ENCODE peak calls at places on chromosomes 1 and 21, in four cellular contexts. One of them, this sample, is unnamed.

GRCh38 chr1:240515505-240515904 is 96.5 kb downstream of the GREM2 start:
- DNase-seq in HS-27A: no peak
- DNase-seq in ELR: peak; percentile 33
- DNase-seq in activated T-cell treated with anti-CD3 and anti-CD28 coated beads, Interleukin-2, amount 50 U/mL, for 72 hours: no peak
- DNase-seq in this sample: peak; percentile 18

GRCh38 chr1:3234956-3235355 is 166.0 kb downstream of the PRDM16 start:
- DNase-seq in activated T-cell treated with anti-CD3 and anti-CD28 coated beads, Interleukin-2, amount 50 U/mL, for 72 hours: no peak
- DNase-seq in HS-27A: no peak
- DNase-seq in ELR: no peak
- DNase-seq in this sample: no peak

GRCh38 chr1:179128520-179128919 is 46.6 kb downstream of the TOR3A start:
- DNase-seq in HS-27A: no peak
- DNase-seq in activated T-cell treated with anti-CD3 and anti-CD28 coated beads, Interleukin-2, amount 50 U/mL, for 72 hours: no peak
- DNase-seq in ELR: no peak
- DNase-seq in this sample: no peak

GRCh38 chr21:37971390-37971789 is 55.1 kb upstream of the KCNJ6 start:
- DNase-seq in ELR: no peak
- DNase-seq in activated T-cell treated with anti-CD3 and anti-CD28 coated beads, Interleukin-2, amount 50 U/mL, for 72 hours: no peak
- DNase-seq in HS-27A: no peak
- DNase-seq in this sample: no peak

GRCh38 chr1:93811646-93812045 is 67.4 kb downstream of the DNTTIP2 start:
- DNase-seq in activated T-cell treated with anti-CD3 and anti-CD28 coated beads, Interleukin-2, amount 50 U/mL, for 72 hours: no peak
- DNase-seq in ELR: no peak
- DNase-seq in HS-27A: no peak
- DNase-seq in this sample: peak; percentile 55

GRCh38 chr1:95730986-95731385 is 497.0 kb downstream of the RWDD3 start:
- DNase-seq in ELR: peak; percentile 13
- DNase-seq in HS-27A: no peak
- DNase-seq in activated T-cell treated with anti-CD3 and anti-CD28 coated beads, Interleukin-2, amount 50 U/mL, for 72 hours: no peak
- DNase-seq in this sample: no peak

GRCh38 chr1:17776426-17776825 is 21.3 kb downstream of the ACTL8 start:
- DNase-seq in activated T-cell treated with anti-CD3 and anti-CD28 coated beads, Interleukin-2, amount 50 U/mL, for 72 hours: no peak
- DNase-seq in ELR: no peak
- DNase-seq in HS-27A: no peak
- DNase-seq in this sample: no peak

GRCh38 chr21:26385721-26386120 is 187.4 kb downstream of the CYYR1 start:
- DNase-seq in ELR: peak; percentile 21
- DNase-seq in HS-27A: no peak
- DNase-seq in activated T-cell treated with anti-CD3 and anti-CD28 coated beads, Interleukin-2, amount 50 U/mL, for 72 hours: no peak
- DNase-seq in this sample: no peak

GRCh38 chr1:117051224-117052064 is 8.7 kb upstream of the TTF2 start:
- DNase-seq in HS-27A: no peak
- DNase-seq in activated T-cell treated with anti-CD3 and anti-CD28 coated beads, Interleukin-2, amount 50 U/mL, for 72 hours: peak; percentile 45
- DNase-seq in ELR: no peak
- DNase-seq in this sample: no peak

GRCh38 chr1:12618661-12619395 is 818 bp upstream of the DHRS3 start:
- DNase-seq in activated T-cell treated with anti-CD3 and anti-CD28 coated beads, Interleukin-2, amount 50 U/mL, for 72 hours: peak; percentile 62
- DNase-seq in HS-27A: peak; percentile 57
- DNase-seq in ELR: peak; percentile 90
- DNase-seq in this sample: peak; percentile 60

GRCh38 chr1:36913523-36914060 is 120.7 kb downstream of the GRIK3 start:
- DNase-seq in HS-27A: no peak
- DNase-seq in activated T-cell treated with anti-CD3 and anti-CD28 coated beads, Interleukin-2, amount 50 U/mL, for 72 hours: no peak
- DNase-seq in ELR: no peak
- DNase-seq in this sample: no peak

GRCh38 chr21:42677339-42678117 is 24.1 kb downstream of the PDE9A start:
- DNase-seq in ELR: peak; percentile 10
- DNase-seq in HS-27A: no peak
- DNase-seq in activated T-cell treated with anti-CD3 and anti-CD28 coated beads, Interleukin-2, amount 50 U/mL, for 72 hours: no peak
- DNase-seq in this sample: no peak

GRCh38 chr1:19435181-19435580 is 50.2 kb downstream of the CAPZB start:
- DNase-seq in activated T-cell treated with anti-CD3 and anti-CD28 coated beads, Interleukin-2, amount 50 U/mL, for 72 hours: no peak
- DNase-seq in HS-27A: no peak
- DNase-seq in ELR: no peak
- DNase-seq in this sample: peak; percentile 39

GRCh38 chr1:15090373-15090772 is 63.2 kb upstream of the TMEM51 start:
- DNase-seq in activated T-cell treated with anti-CD3 and anti-CD28 coated beads, Interleukin-2, amount 50 U/mL, for 72 hours: peak; percentile 12
- DNase-seq in HS-27A: no peak
- DNase-seq in ELR: no peak
- DNase-seq in this sample: no peak

GRCh38 chr1:198806861-198807260 is 168.0 kb downstream of the PTPRC start:
- DNase-seq in HS-27A: no peak
- DNase-seq in ELR: no peak
- DNase-seq in activated T-cell treated with anti-CD3 and anti-CD28 coated beads, Interleukin-2, amount 50 U/mL, for 72 hours: no peak
- DNase-seq in this sample: no peak

GRCh38 chr1:227654431-227654830 is 80.7 kb downstream of the JMJD4 start:
- DNase-seq in activated T-cell treated with anti-CD3 and anti-CD28 coated beads, Interleukin-2, amount 50 U/mL, for 72 hours: no peak
- DNase-seq in HS-27A: no peak
- DNase-seq in ELR: no peak
- DNase-seq in this sample: no peak

GRCh38 chr1:78520216-78520615 is 29.4 kb downstream of the PTGFR start:
- DNase-seq in ELR: no peak
- DNase-seq in HS-27A: no peak
- DNase-seq in activated T-cell treated with anti-CD3 and anti-CD28 coated beads, Interleukin-2, amount 50 U/mL, for 72 hours: no peak
- DNase-seq in this sample: no peak

GRCh38 chr1:209319549-209319948 is 264.0 kb upstream of the CAMK1G start:
- DNase-seq in activated T-cell treated with anti-CD3 and anti-CD28 coated beads, Interleukin-2, amount 50 U/mL, for 72 hours: no peak
- DNase-seq in ELR: peak; percentile 85
- DNase-seq in HS-27A: no peak
- DNase-seq in this sample: peak; percentile 71

GRCh38 chr21:25329227-25329626 is 278.1 kb downstream of the MRPL39 start:
- DNase-seq in HS-27A: peak; percentile 79
- DNase-seq in activated T-cell treated with anti-CD3 and anti-CD28 coated beads, Interleukin-2, amount 50 U/mL, for 72 hours: no peak
- DNase-seq in ELR: peak; percentile 93
- DNase-seq in this sample: peak; percentile 83

GRCh38 chr21:35510294-35510693 is 461.2 kb upstream of the RUNX1 start:
- DNase-seq in ELR: no peak
- DNase-seq in activated T-cell treated with anti-CD3 and anti-CD28 coated beads, Interleukin-2, amount 50 U/mL, for 72 hours: no peak
- DNase-seq in HS-27A: no peak
- DNase-seq in this sample: no peak

GRCh38 chr1:233879841-233880240 is 24.6 kb upstream of the SLC35F3 start:
- DNase-seq in ELR: peak; percentile 27
- DNase-seq in HS-27A: no peak
- DNase-seq in activated T-cell treated with anti-CD3 and anti-CD28 coated beads, Interleukin-2, amount 50 U/mL, for 72 hours: no peak
- DNase-seq in this sample: no peak

GRCh38 chr1:185939142-185939541 is 205.0 kb downstream of the HMCN1 start:
- DNase-seq in HS-27A: no peak
- DNase-seq in ELR: peak; percentile 48
- DNase-seq in activated T-cell treated with anti-CD3 and anti-CD28 coated beads, Interleukin-2, amount 50 U/mL, for 72 hours: no peak
- DNase-seq in this sample: no peak

GRCh38 chr1:94209425-94209824 is 28.0 kb downstream of the ARHGAP29 start:
- DNase-seq in ELR: peak; percentile 64
- DNase-seq in activated T-cell treated with anti-CD3 and anti-CD28 coated beads, Interleukin-2, amount 50 U/mL, for 72 hours: no peak
- DNase-seq in HS-27A: peak; percentile 27
- DNase-seq in this sample: no peak

GRCh38 chr1:5896706-5897105 is 95.5 kb downstream of the NPHP4 start:
- DNase-seq in activated T-cell treated with anti-CD3 and anti-CD28 coated beads, Interleukin-2, amount 50 U/mL, for 72 hours: no peak
- DNase-seq in HS-27A: no peak
- DNase-seq in ELR: no peak
- DNase-seq in this sample: no peak

GRCh38 chr1:149942207-149942606 is 5.5 kb upstream of the MTMR11 start:
- DNase-seq in ELR: peak; percentile 38
- DNase-seq in activated T-cell treated with anti-CD3 and anti-CD28 coated beads, Interleukin-2, amount 50 U/mL, for 72 hours: no peak
- DNase-seq in HS-27A: no peak
- DNase-seq in this sample: no peak

GRCh38 chr1:11697188-11697892 is 5.8 kb downstream of the DRAXIN start:
- DNase-seq in ELR: no peak
- DNase-seq in activated T-cell treated with anti-CD3 and anti-CD28 coated beads, Interleukin-2, amount 50 U/mL, for 72 hours: no peak
- DNase-seq in HS-27A: no peak
- DNase-seq in this sample: no peak

GRCh38 chr1:10489291-10490055 is 14.7 kb downstream of the PEX14 start:
- DNase-seq in HS-27A: no peak
- DNase-seq in activated T-cell treated with anti-CD3 and anti-CD28 coated beads, Interleukin-2, amount 50 U/mL, for 72 hours: no peak
- DNase-seq in ELR: no peak
- DNase-seq in this sample: no peak

GRCh38 chr1:51610637-51611036 is 6.3 kb upstream of the OSBPL9 start:
- DNase-seq in ELR: no peak
- DNase-seq in activated T-cell treated with anti-CD3 and anti-CD28 coated beads, Interleukin-2, amount 50 U/mL, for 72 hours: no peak
- DNase-seq in HS-27A: no peak
- DNase-seq in this sample: no peak

GRCh38 chr1:209513226-209513625 is 70.3 kb upstream of the CAMK1G start:
- DNase-seq in activated T-cell treated with anti-CD3 and anti-CD28 coated beads, Interleukin-2, amount 50 U/mL, for 72 hours: no peak
- DNase-seq in ELR: peak; percentile 76
- DNase-seq in HS-27A: no peak
- DNase-seq in this sample: peak; percentile 57

GRCh38 chr1:227273557-227273956 is 44.7 kb downstream of the CDC42BPA start:
- DNase-seq in HS-27A: no peak
- DNase-seq in activated T-cell treated with anti-CD3 and anti-CD28 coated beads, Interleukin-2, amount 50 U/mL, for 72 hours: no peak
- DNase-seq in ELR: peak; percentile 26
- DNase-seq in this sample: no peak

GRCh38 chr1:22249928-22250680 is 107.2 kb upstream of the WNT4 start:
- DNase-seq in activated T-cell treated with anti-CD3 and anti-CD28 coated beads, Interleukin-2, amount 50 U/mL, for 72 hours: no peak
- DNase-seq in ELR: no peak
- DNase-seq in HS-27A: no peak
- DNase-seq in this sample: no peak

GRCh38 chr1:215181518-215181917 is 99.0 kb downstream of the KCNK2 start:
- DNase-seq in HS-27A: no peak
- DNase-seq in ELR: peak; percentile 42
- DNase-seq in activated T-cell treated with anti-CD3 and anti-CD28 coated beads, Interleukin-2, amount 50 U/mL, for 72 hours: no peak
- DNase-seq in this sample: no peak

GRCh38 chr1:27868932-27869718 is 3.2 kb upstream of the THEMIS2 start:
- DNase-seq in ELR: no peak
- DNase-seq in activated T-cell treated with anti-CD3 and anti-CD28 coated beads, Interleukin-2, amount 50 U/mL, for 72 hours: peak; percentile 77
- DNase-seq in HS-27A: no peak
- DNase-seq in this sample: no peak

GRCh38 chr1:3670823-3671251 is 18.5 kb downstream of the TP73 start:
- DNase-seq in activated T-cell treated with anti-CD3 and anti-CD28 coated beads, Interleukin-2, amount 50 U/mL, for 72 hours: no peak
- DNase-seq in HS-27A: no peak
- DNase-seq in ELR: no peak
- DNase-seq in this sample: no peak

GRCh38 chr1:157806431-157807149 is 13.3 kb downstream of the FCRL1 start:
- DNase-seq in HS-27A: no peak
- DNase-seq in ELR: no peak
- DNase-seq in activated T-cell treated with anti-CD3 and anti-CD28 coated beads, Interleukin-2, amount 50 U/mL, for 72 hours: no peak
- DNase-seq in this sample: no peak

GRCh38 chr1:182674346-182675246 is 9.8 kb downstream of the RGS8 start:
- DNase-seq in activated T-cell treated with anti-CD3 and anti-CD28 coated beads, Interleukin-2, amount 50 U/mL, for 72 hours: no peak
- DNase-seq in HS-27A: no peak
- DNase-seq in ELR: no peak
- DNase-seq in this sample: no peak

GRCh38 chr1:107480548-107480947 is 339.7 kb downstream of the NTNG1 start:
- DNase-seq in activated T-cell treated with anti-CD3 and anti-CD28 coated beads, Interleukin-2, amount 50 U/mL, for 72 hours: no peak
- DNase-seq in HS-27A: no peak
- DNase-seq in ELR: peak; percentile 16
- DNase-seq in this sample: no peak

GRCh38 chr21:37557261-37557950 is 190.8 kb downstream of the DYRK1A start:
- DNase-seq in activated T-cell treated with anti-CD3 and anti-CD28 coated beads, Interleukin-2, amount 50 U/mL, for 72 hours: no peak
- DNase-seq in HS-27A: no peak
- DNase-seq in ELR: no peak
- DNase-seq in this sample: no peak